ENCODE peak calls at places on chromosomes 4 and X, in eight cellular contexts. G is heart left ventricle; U is effector memory CD4-positive, alpha-beta T cell; F is suprapubic skin; N is CD8-positive, alpha-beta T cell; I is A549; C is right atrium auricular region; V is tibial artery. S is an unnamed sample. For H3K4me1, the result is how much of the 10 kb centered on the place peaks cover.

GRCh38 chr4:26028793-26029511 is 114.9 kb downstream of the SMIM20 start:
- DNase-seq in G (peak), U (peak), F (peak), N (peak), I (no peak), C (peak), V (peak), S (peak)

GRCh38 chr4:4995103-4995761 is 24.0 kb downstream of the CYTL1 start:
- DNase-seq in G (peak), U (no peak), F (no peak), N (peak), I (peak), C (peak), V (peak), S (peak)

GRCh38 chrX:65781845-65782244 is 114.4 kb downstream of the MSN start:
- DNase-seq in G (no peak), U (no peak), F (no peak), N (no peak), I (no peak), C (no peak), V (no peak), S (no peak)

GRCh38 chr4:185396724-185397402 is at the start of gene ANKRD37:
- DNase-seq in G (peak), U (no peak), F (no peak), N (no peak), I (no peak), C (peak), V (peak), S (peak)

GRCh38 chr4:169604131-169604900 is 8.1 kb downstream of the NEK1 start:
- DNase-seq in G (no peak), U (no peak), F (no peak), N (no peak), I (peak), C (no peak), V (peak), S (no peak)

GRCh38 chr4:152094851-152095700 is 334.3 kb upstream of the GATB start:
- DNase-seq in G (no peak), U (no peak), F (no peak), N (no peak), I (no peak), C (no peak), V (no peak), S (no peak)

GRCh38 chr4:106809083-106809482 is 227.0 kb downstream of the DKK2 start:
- DNase-seq in G (no peak), U (no peak), F (no peak), N (no peak), I (no peak), C (no peak), V (no peak), S (no peak)

GRCh38 chr4:78534286-78534955 is 17.1 kb upstream of the ANXA3 start:
- DNase-seq in G (no peak), U (no peak), F (no peak), N (no peak), I (no peak), C (no peak), V (no peak), S (no peak)

GRCh38 chr4:88533088-88533790 is 9.7 kb upstream of the PYURF start:
- DNase-seq in G (no peak), U (no peak), F (no peak), N (no peak), I (no peak), C (no peak), V (no peak), S (no peak)

GRCh38 chr4:78703079-78703478 is 73.1 kb upstream of the BMP2K start:
- DNase-seq in G (no peak), U (no peak), F (no peak), N (no peak), I (no peak), C (no peak), V (no peak), S (no peak)

GRCh38 chr4:153955306-153955705 is 166.4 kb upstream of the SFRP2 start:
- DNase-seq in G (no peak), U (no peak), F (no peak), N (no peak), I (no peak), C (no peak), V (no peak), S (no peak)

GRCh38 chr4:123672987-123673386 is 276.4 kb downstream of the SPRY1 start:
- DNase-seq in G (no peak), U (no peak), F (no peak), N (no peak), I (no peak), C (no peak), V (no peak), S (no peak)

GRCh38 chr4:160180206-160180605 is 1077.3 kb downstream of the RAPGEF2 start:
- DNase-seq in G (no peak), U (no peak), F (no peak), N (no peak), I (no peak), C (no peak), V (no peak), S (no peak)

GRCh38 chrX:78437621-78438020 is 110.2 kb upstream of the CYSLTR1 start:
- DNase-seq in G (no peak), U (no peak), F (no peak), N (no peak), I (no peak), C (no peak), V (no peak), S (no peak)

GRCh38 chr4:164383187-164384181 is 370.4 kb upstream of the SMIM31 start:
- DNase-seq in G (peak), U (no peak), F (no peak), N (no peak), I (no peak), C (no peak), V (peak), S (no peak)

GRCh38 chr4:74932832-74933561 is at the start of gene PARM1:
- DNase-seq in G (peak), U (no peak), F (peak), N (no peak), I (peak), C (peak), V (peak), S (peak)

GRCh38 chr4:14916554-14917304 is 85.6 kb upstream of the CPEB2 start:
- DNase-seq in G (peak), U (no peak), F (no peak), N (no peak), I (peak), C (peak), V (no peak), S (no peak)

GRCh38 chr4:88378691-88379559 is at the start of gene HERC6:
- DNase-seq in G (peak), U (peak), F (peak), N (peak), I (peak), C (peak), V (peak), S (peak)

GRCh38 chrX:10833299-10834169 is 213.1 kb upstream of the MID1 start:
- DNase-seq in G (no peak), U (no peak), F (peak), N (no peak), I (no peak), C (no peak), V (peak), S (no peak)

DNA sequence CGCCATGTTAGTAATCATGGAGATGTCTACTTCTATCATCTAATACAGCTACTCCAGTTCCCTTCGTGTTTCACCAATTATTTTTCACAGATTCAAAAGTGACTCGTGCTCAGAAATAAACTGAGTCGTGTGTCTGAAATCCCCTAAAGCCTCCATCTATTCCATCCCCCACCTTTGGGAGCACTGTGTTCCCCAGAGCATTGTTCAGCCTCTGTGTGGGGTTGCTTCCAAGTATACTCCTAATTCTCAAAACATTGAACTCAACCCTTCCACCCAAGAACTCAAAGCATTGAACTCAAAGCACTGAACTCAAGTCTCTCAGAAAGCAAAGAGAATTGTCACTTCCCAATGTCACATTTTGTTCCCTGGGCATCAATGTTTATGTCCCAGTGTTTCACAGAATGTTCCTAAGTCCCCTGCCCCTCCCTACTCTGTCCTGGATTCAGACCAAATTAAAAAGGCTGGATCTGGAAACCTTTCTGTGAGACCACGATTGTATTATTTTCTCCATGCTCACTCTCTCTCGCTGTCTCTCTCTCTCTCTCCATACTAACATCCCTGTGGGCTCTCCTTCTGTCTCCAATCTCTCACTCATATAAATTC is 138.5 kb upstream of the QRFPR start:
- DNase-seq in G (no peak), U (no peak), F (no peak), N (no peak), I (no peak), C (no peak), V (no peak), S (no peak)
- H3K4me1 ChIP-seq in G (under half), U (under half), F (under half), N (under half), I (under half), C (under half), V (under half), S (under half)

GRCh38 chr4:83781434-83781833 is 245.5 kb downstream of the GPAT3 start:
- DNase-seq in G (no peak), U (no peak), F (no peak), N (no peak), I (no peak), C (no peak), V (no peak), S (no peak)

GRCh38 chr4:83783179-83783578 is 247.3 kb downstream of the GPAT3 start:
- DNase-seq in G (no peak), U (no peak), F (no peak), N (no peak), I (no peak), C (no peak), V (no peak), S (no peak)

GRCh38 chr4:83785906-83786305 is 250.0 kb downstream of the GPAT3 start:
- DNase-seq in G (no peak), U (no peak), F (no peak), N (no peak), I (no peak), C (no peak), V (no peak), S (no peak)

GRCh38 chr4:83782591-83782990 is 246.7 kb downstream of the GPAT3 start:
- DNase-seq in G (no peak), U (no peak), F (no peak), N (no peak), I (no peak), C (no peak), V (no peak), S (no peak)

GRCh38 chr4:83780334-83780733 is 244.4 kb downstream of the GPAT3 start:
- DNase-seq in G (no peak), U (no peak), F (no peak), N (no peak), I (no peak), C (no peak), V (no peak), S (no peak)
- H3K27ac ChIP-seq in G (no peak), U (no peak), F (no peak), N (no peak), I (no peak), C (no peak), V (no peak), S (no peak)

GRCh38 chr4:119238068-119238722 is 25.7 kb downstream of the USP53 start:
- DNase-seq in G (no peak), U (no peak), F (no peak), N (no peak), I (no peak), C (no peak), V (no peak), S (no peak)
- H3K4me1 ChIP-seq in G (under half), U (under half), F (under half), N (under half), I (under half), C (under half), V (under half), S (under half)

GRCh38 chrX:153608376-153608775 is 9.4 kb upstream of the CCNQ start:
- DNase-seq in G (no peak), U (no peak), F (no peak), N (no peak), I (no peak), C (no peak), V (no peak), S (no peak)

GRCh38 chrX:153608821-153609220 is 9.9 kb upstream of the CCNQ start:
- DNase-seq in G (no peak), U (no peak), F (no peak), N (no peak), I (no peak), C (no peak), V (no peak), S (no peak)

GRCh38 chrX:153611298-153612095 is 12.6 kb upstream of the CCNQ start:
- DNase-seq in G (peak), U (no peak), F (no peak), N (no peak), I (no peak), C (no peak), V (no peak), S (no peak)

GRCh38 chrX:153610834-153611209 is 11.9 kb upstream of the CCNQ start:
- DNase-seq in G (peak), U (no peak), F (no peak), N (no peak), I (no peak), C (no peak), V (no peak), S (no peak)

GRCh38 chrX:153609917-153610833 is 11.2 kb upstream of the CCNQ start:
- DNase-seq in G (peak), U (peak), F (peak), N (peak), I (peak), C (no peak), V (peak), S (peak)
- H3K27ac ChIP-seq in G (no peak), U (no peak), F (no peak), N (no peak), I (peak), C (no peak), V (no peak), S (no peak)

GRCh38 chr4:87037921-87038320 is 103.1 kb downstream of the AFF1 start:
- DNase-seq in G (no peak), U (no peak), F (no peak), N (no peak), I (no peak), C (no peak), V (no peak), S (no peak)
- H3K4me1 ChIP-seq in G (half or more), U (under half), F (half or more), N (under half), I (half or more), C (half or more), V (half or more), S (half or more)

DNA sequence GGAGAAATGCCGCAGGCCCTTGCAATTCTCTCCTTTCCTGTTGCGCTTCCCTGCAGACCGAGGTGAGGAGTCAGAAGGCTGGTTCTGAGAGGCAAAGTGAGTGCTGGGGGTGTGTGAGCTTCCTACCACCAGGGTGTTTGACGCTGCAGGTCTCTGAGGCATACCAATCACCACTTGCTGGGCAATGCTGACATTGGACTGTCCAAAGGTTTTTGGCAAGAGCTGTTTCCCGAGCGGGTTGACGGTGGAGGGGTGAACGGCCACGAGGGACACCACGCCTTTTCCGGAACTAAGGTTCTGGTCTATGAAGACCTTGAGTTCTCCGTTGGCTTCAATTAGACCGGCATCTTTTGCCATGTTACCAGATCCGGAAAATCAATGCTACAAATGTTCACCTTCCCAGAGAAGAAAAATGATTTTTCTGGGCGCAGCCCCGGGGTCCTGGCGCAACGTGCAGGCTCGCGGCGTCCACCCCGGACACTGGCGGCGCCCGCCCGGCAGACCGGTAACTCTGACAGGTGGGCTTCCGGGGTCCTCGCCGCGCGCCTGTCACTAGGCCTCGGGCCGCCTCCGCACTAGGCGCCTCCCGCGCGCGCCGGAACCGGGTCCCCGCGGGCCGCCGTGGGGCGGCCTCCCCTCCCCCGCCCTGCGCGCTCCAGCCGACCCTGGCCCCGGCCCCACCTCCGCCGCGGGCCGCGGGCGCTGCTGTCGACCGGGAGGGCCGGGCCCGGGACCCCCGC is 44.9 kb upstream of the FAM47C start:
- DNase-seq in G (no peak), U (no peak), F (no peak), N (no peak), I (no peak), C (no peak), V (no peak), S (no peak)
- H3K27ac ChIP-seq in G (no peak), U (no peak), F (no peak), N (no peak), I (no peak), C (no peak), V (no peak), S (no peak)

DNA sequence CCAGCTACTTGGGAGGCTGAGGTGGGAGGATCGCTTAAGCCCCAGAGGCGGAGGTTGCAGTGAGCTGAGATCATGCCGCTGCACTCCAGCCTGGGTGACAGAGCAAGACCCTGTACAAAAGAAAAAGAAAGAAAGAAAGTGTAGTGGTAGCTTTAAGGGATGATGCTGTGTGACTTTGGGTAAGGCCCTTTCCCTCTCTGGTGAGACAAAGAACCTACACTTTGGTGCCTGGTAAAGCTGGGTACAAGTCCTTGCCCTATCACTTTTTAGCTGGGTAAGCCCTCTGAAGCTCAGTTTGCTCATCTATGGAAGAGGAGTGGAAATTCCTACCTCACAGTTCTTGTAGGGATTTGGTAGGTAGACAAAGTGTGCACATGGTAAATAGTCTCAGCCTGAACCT is 1.7 kb upstream of the IQSEC2 start:
- DNase-seq in G (no peak), U (no peak), F (no peak), N (no peak), I (no peak), C (no peak), V (no peak), S (no peak)
- H3K4me1 ChIP-seq in G (under half), U (under half), F (under half), N (under half), I (half or more), C (under half), V (under half), S (half or more)

S was measured in left ventricle myocardium inferior.